ENCODE peak calls at places on chromosomes 13 and 19, in eight cellular contexts. H, S, L, T, Y, Z, G and K are unnamed samples.

GRCh38 chr13:49370390-49370789 is 73.5 kb downstream of the CAB39L start:
- DNase-seq in T (no peak), L (no peak), S (no peak), Y (no peak), G (no peak), Z (no peak), H (no peak), K (no peak)

GRCh38 chr19:57829316-57829715 is 783 bp upstream of the ZNF587B start:
- DNase-seq in L (no peak), G (no peak), H (no peak), Y (no peak), T (no peak), Z (no peak), S (no peak), K (no peak)

GRCh38 chr19:58067240-58067912 is 8.3 kb downstream of the ZNF135 start:
- DNase-seq in G (no peak), L (no peak), Y (no peak), H (no peak), Z (no peak), T (no peak), S (no peak), K (no peak)

GRCh38 chr13:72726721-72727416 is 560 bp downstream of the MZT1 start:
- DNase-seq in L (peak), H (peak), S (peak), G (peak), Y (peak), Z (no peak), T (peak), K (no peak)

GRCh38 chr13:29104461-29104860 is 284.3 kb downstream of the MTUS2 start:
- DNase-seq in T (no peak), Z (no peak), Y (no peak), G (no peak), L (no peak), H (no peak), S (no peak), K (no peak)

GRCh38 chr19:22619371-22619770 is 14.8 kb upstream of the ZNF492 start:
- DNase-seq in T (no peak), G (no peak), S (no peak), Y (no peak), H (no peak), L (no peak), Z (no peak), K (no peak)

GRCh38 chr13:43408274-43408673 is 378.5 kb downstream of the ENOX1 start:
- DNase-seq in G (no peak), T (no peak), Y (no peak), L (no peak), Z (no peak), H (no peak), S (no peak), K (no peak)

GRCh38 chr19:24159707-24160106 is 72.7 kb downstream of the ZNF254 start:
- DNase-seq in S (no peak), Y (no peak), Z (no peak), L (no peak), T (no peak), H (no peak), G (peak), K (no peak)

GRCh38 chr13:75318138-75318833 is 163.7 kb downstream of the TBC1D4 start:
- DNase-seq in L (no peak), H (no peak), T (no peak), G (no peak), S (no peak), Y (no peak), Z (no peak), K (no peak)

GRCh38 chr13:92224052-92224821 is 825.8 kb downstream of the GPC5 start:
- DNase-seq in G (no peak), S (no peak), Z (no peak), H (no peak), T (no peak), Y (peak), L (no peak), K (no peak)

GRCh38 chr13:25630327-25630726 is 258.6 kb downstream of the ATP8A2 start:
- DNase-seq in S (no peak), L (no peak), G (no peak), H (no peak), Y (no peak), Z (no peak), T (no peak), K (no peak)

GRCh38 chr13:108020027-108020426 is 195.3 kb downstream of the LIG4 start:
- DNase-seq in L (no peak), Z (no peak), T (no peak), H (no peak), Y (no peak), G (no peak), S (no peak), K (no peak)

GRCh38 chr19:53254451-53255341 is at the start of gene ZNF677:
- DNase-seq in T (peak), H (peak), L (peak), Y (no peak), Z (peak), G (peak), S (peak), K (peak)

GRCh38 chr19:35490364-35490763 is at the start of gene KRTDAP:
- DNase-seq in T (no peak), Y (no peak), L (no peak), S (no peak), Z (no peak), G (no peak), H (no peak), K (no peak)

GRCh38 chr13:44437356-44438233 is 64.0 kb downstream of the SERP2 start:
- DNase-seq in G (no peak), H (no peak), Z (no peak), Y (peak), T (no peak), S (no peak), L (no peak), K (no peak)

GRCh38 chr13:109344552-109345157 is 441.7 kb downstream of the IRS2 start:
- DNase-seq in H (no peak), L (no peak), G (peak), T (no peak), Y (no peak), Z (no peak), S (no peak), K (no peak)

GRCh38 chr13:66675620-66676019 is 554.5 kb downstream of the PCDH9 start:
- DNase-seq in Z (no peak), S (no peak), T (no peak), G (no peak), H (no peak), Y (no peak), L (no peak), K (no peak)

GRCh38 chr13:35499131-35500051 is 22.9 kb upstream of the MAB21L1 start:
- DNase-seq in Z (no peak), G (no peak), Y (no peak), L (no peak), S (no peak), T (no peak), H (no peak), K (no peak)

GRCh38 chr13:111139874-111140561 is 24.9 kb downstream of the ARHGEF7 start:
- DNase-seq in Z (no peak), T (no peak), Y (no peak), L (no peak), S (no peak), H (no peak), G (no peak), K (no peak)

GRCh38 chr13:82993417-82993816 is 888.9 kb downstream of the SLITRK1 start:
- DNase-seq in Z (no peak), L (no peak), H (no peak), G (no peak), S (no peak), T (no peak), Y (no peak), K (no peak)

GRCh38 chr19:40407714-40408600 is 5.2 kb downstream of the PRX start:
- DNase-seq in S (no peak), T (no peak), Z (no peak), G (no peak), L (no peak), Y (no peak), H (no peak), K (no peak)

GRCh38 chr19:16266586-16266942 is 58.1 kb upstream of the KLF2 start:
- DNase-seq in G (no peak), T (no peak), H (no peak), Z (no peak), Y (no peak), S (no peak), L (no peak), K (no peak)

GRCh38 chr13:110925023-110925608 is 10.2 kb upstream of the ANKRD10 start:
- DNase-seq in T (no peak), G (no peak), S (no peak), H (no peak), Z (no peak), Y (no peak), L (no peak), K (no peak)

GRCh38 chr19:6480843-6481415 is 658 bp downstream of the DENND1C start:
- DNase-seq in L (no peak), Z (no peak), H (no peak), S (no peak), G (no peak), Y (no peak), T (no peak), K (no peak)

GRCh38 chr13:70623260-70623659 is 515.0 kb upstream of the KLHL1 start:
- DNase-seq in S (no peak), T (no peak), Y (no peak), Z (no peak), L (no peak), G (peak), H (no peak), K (no peak)

GRCh38 chr13:48853381-48854102 is 122.2 kb upstream of the FNDC3A start:
- DNase-seq in S (no peak), Y (no peak), Z (no peak), T (no peak), G (no peak), H (no peak), L (no peak), K (no peak)

GRCh38 chr19:47381653-47382279 is 32.7 kb downstream of the DHX34 start:
- DNase-seq in H (no peak), T (peak), Z (no peak), S (no peak), G (no peak), Y (no peak), L (no peak), K (no peak)

GRCh38 chr19:52190679-52191293 is 934 bp downstream of the PPP2R1A start:
- DNase-seq in Y (peak), G (no peak), T (no peak), Z (no peak), L (peak), S (peak), H (no peak), K (no peak)

GRCh38 chr13:48769107-48769704 is 115.5 kb downstream of the CYSLTR2 start:
- DNase-seq in L (peak), Z (peak), Y (peak), T (no peak), G (peak), S (no peak), H (peak), K (peak)

GRCh38 chr19:17329768-17330545 is 4.7 kb downstream of the ANO8 start:
- DNase-seq in L (no peak), S (no peak), T (no peak), G (no peak), Y (no peak), H (no peak), Z (no peak), K (no peak)

GRCh38 chr13:18948012-18948663 is 233.5 kb downstream of the TUBA3C start:
- DNase-seq in S (no peak), G (no peak), T (no peak), Y (no peak), Z (no peak), L (no peak), H (no peak), K (no peak)

GRCh38 chr19:39127812-39128510 is 2.4 kb downstream of the PAK4 start:
- DNase-seq in L (no peak), T (peak), G (no peak), S (no peak), Y (no peak), Z (no peak), H (no peak), K (no peak)
- H3K27ac ChIP-seq in L (no peak), T (no peak), G (peak), S (no peak), Y (no peak), Z (peak), H (peak), K (no peak)

GRCh38 chr19:29988351-29988750 is 46.3 kb downstream of the URI1 start:
- DNase-seq in T (no peak), L (no peak), Y (no peak), S (no peak), Z (no peak), G (no peak), H (no peak), K (no peak)
- TF ChIP-seq CTCF in T (no peak), L (no peak), Y (no peak), S (no peak), Z (no peak), G (no peak), H (no peak), K (no peak)

DNA sequence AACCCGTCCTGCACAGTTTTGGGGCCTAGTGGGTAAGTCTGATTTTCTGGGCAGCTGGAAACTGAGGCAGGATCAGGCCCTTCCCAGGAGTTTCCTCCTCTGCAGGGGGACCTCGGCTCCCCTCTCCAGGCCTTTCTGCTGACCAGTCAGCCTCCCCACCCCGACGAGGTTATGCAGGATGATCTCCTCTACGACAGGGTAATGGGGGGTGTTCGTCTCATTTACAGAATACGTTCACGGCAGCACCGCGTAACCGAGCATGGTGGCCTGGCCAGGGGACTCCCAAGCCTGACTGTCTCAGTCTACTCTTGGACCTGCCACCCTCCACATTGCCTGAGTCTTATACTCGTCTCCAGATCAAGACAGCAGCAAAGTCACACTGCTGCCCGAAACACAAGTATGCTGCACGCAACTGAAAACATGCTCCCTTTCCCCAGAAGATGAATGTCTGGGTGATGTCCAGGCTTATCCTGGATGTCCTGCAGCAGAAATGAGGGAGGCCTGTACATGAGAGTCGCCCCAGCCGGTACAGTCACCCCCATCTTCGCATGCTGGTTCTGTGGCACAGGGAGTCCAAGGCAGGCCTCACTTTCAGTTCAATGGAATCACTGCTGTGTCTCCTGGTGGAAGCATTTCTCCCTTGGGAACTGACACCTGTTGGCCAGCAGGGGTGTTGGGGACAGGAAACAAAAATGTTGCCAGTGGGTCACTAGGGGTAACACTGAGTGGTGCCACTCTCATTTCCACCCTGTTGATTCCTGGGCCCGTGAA is 120.8 kb downstream of the SOX1 start:
- DNase-seq in T (no peak), H (no peak), S (no peak), Y (no peak), L (peak), Z (no peak), G (no peak), K (no peak)
- H3K27ac ChIP-seq in T (no peak), H (no peak), S (no peak), Y (no peak), L (no peak), Z (no peak), G (no peak), K (no peak)

GRCh38 chr13:30257433-30258099 is 49.8 kb downstream of the KATNAL1 start:
- DNase-seq in T (no peak), S (no peak), L (no peak), G (no peak), Z (no peak), Y (no peak), H (no peak), K (no peak)

GRCh38 chr13:30256713-30257432 is 50.5 kb downstream of the KATNAL1 start:
- DNase-seq in Y (no peak), S (no peak), Z (no peak), G (no peak), T (no peak), H (no peak), L (no peak), K (no peak)

GRCh38 chr13:30253830-30254229 is 53.5 kb downstream of the KATNAL1 start:
- DNase-seq in Y (no peak), L (no peak), G (no peak), H (no peak), S (no peak), T (no peak), Z (no peak), K (no peak)

GRCh38 chr13:30255696-30256095 is 51.7 kb downstream of the KATNAL1 start:
- DNase-seq in T (no peak), G (peak), Y (no peak), Z (no peak), L (no peak), S (no peak), H (no peak), K (no peak)
- TF ChIP-seq CTCF in T (peak), G (peak), Y (peak), Z (no peak), L (no peak), S (peak), H (peak), K (no peak)

GRCh38 chr13:112753868-112754267 is 64.0 kb downstream of the ATP11A start:
- DNase-seq in Z (no peak), T (no peak), Y (no peak), L (no peak), H (no peak), S (peak), G (no peak), K (no peak)
- H3K27ac ChIP-seq in Z (no peak), T (no peak), Y (no peak), L (no peak), H (no peak), S (no peak), G (no peak), K (no peak)